ENCODE peak calls at places on chromosomes 7 and 10, in five cellular contexts. Q, C, G, K and L are unnamed samples.
A peak's percentile ranks its signal among the peaks of the same experiment; 100 is the strongest.

GRCh38 chr10:26859241-26860025 is 1.3 kb downstream of the ABI1 start:
- DNase-seq in G (no peak), Q (no peak), C (no peak), K (no peak), L (no peak)

GRCh38 chr10:71623098-71623985 is 96.2 kb downstream of the C10orf105 start:
- DNase-seq in Q (peak; percentile 25), C (no peak), K (no peak), G (peak; percentile 46), L (peak; percentile 15)

GRCh38 chr7:139696547-139696946 is 81.3 kb downstream of the HIPK2 start:
- DNase-seq in K (no peak), Q (no peak), G (no peak), C (no peak), L (no peak)

GRCh38 chr7:139118803-139119485 is 9.4 kb upstream of the ZC3HAV1 start:
- DNase-seq in K (peak; percentile 63), G (no peak), Q (no peak), C (no peak), L (no peak)

GRCh38 chr7:40655426-40655825 is 520.6 kb downstream of the SUGCT start:
- DNase-seq in Q (no peak), G (no peak), K (no peak), C (no peak), L (no peak)

GRCh38 chr7:125480762-125481161 is 551.1 kb upstream of the POT1 start:
- DNase-seq in C (no peak), K (no peak), Q (no peak), G (no peak), L (no peak)

GRCh38 chr7:45658716-45659495 is 84.7 kb downstream of the ADCY1 start:
- DNase-seq in G (no peak), Q (no peak), K (no peak), C (no peak), L (no peak)

GRCh38 chr7:33392143-33392542 is 262.8 kb downstream of the BBS9 start:
- DNase-seq in G (no peak), K (no peak), C (no peak), Q (no peak), L (no peak)

GRCh38 chr7:25619963-25620799 is 391.9 kb upstream of the NPVF start:
- DNase-seq in G (no peak), C (peak; percentile 71), K (no peak), Q (no peak), L (peak; percentile 2)

GRCh38 chr7:42247301-42247700 is 10.3 kb upstream of the GLI3 start:
- DNase-seq in G (no peak), C (no peak), K (no peak), Q (no peak), L (peak; percentile 75)

GRCh38 chr10:71933651-71934050 is 30.5 kb upstream of the CHST3 start:
- DNase-seq in K (no peak), G (no peak), C (no peak), Q (no peak), L (no peak)

GRCh38 chr7:5343893-5344292 is 61.1 kb downstream of the SLC29A4 start:
- DNase-seq in K (no peak), C (no peak), G (no peak), Q (no peak), L (no peak)

GRCh38 chr7:6172331-6173295 is 99.8 kb downstream of the CYTH3 start:
- DNase-seq in K (no peak), Q (no peak), G (no peak), C (peak; percentile 59), L (no peak)

GRCh38 chr7:12638851-12639467 is 48.5 kb upstream of the ARL4A start:
- DNase-seq in G (no peak), C (peak; percentile 39), Q (no peak), K (no peak), L (peak; percentile 49)

GRCh38 chr7:114214454-114214853 is 200.2 kb upstream of the FOXP2 start:
- DNase-seq in K (no peak), C (no peak), G (no peak), Q (no peak), L (no peak)

GRCh38 chr10:132548106-132548823 is 10.7 kb downstream of the INPP5A start:
- DNase-seq in K (peak; percentile 36), C (no peak), Q (no peak), G (no peak), L (no peak)

GRCh38 chr7:117012284-117013174 is 59.2 kb downstream of the ST7 start:
- DNase-seq in C (peak; percentile 48), K (no peak), Q (no peak), G (no peak), L (peak; percentile 58)

GRCh38 chr7:49631071-49631826 is 142.2 kb upstream of the VWC2 start:
- DNase-seq in K (no peak), C (no peak), Q (no peak), G (no peak), L (no peak)

GRCh38 chr10:102628451-102628911 is 15.8 kb upstream of the TRIM8 start:
- DNase-seq in C (peak; percentile 89), Q (no peak), K (no peak), G (peak; percentile 26), L (no peak)

GRCh38 chr10:67171970-67172369 is 246.1 kb downstream of the LRRTM3 start:
- DNase-seq in Q (no peak), K (no peak), G (no peak), C (no peak), L (no peak)

GRCh38 chr7:102284891-102285540 is 1.7 kb upstream of the SH2B2 start:
- DNase-seq in K (no peak), C (peak; percentile 64), Q (peak; percentile 31), G (no peak), L (no peak)

GRCh38 chr10:88534072-88534665 is 48.9 kb downstream of the RNLS start:
- DNase-seq in Q (no peak), C (no peak), G (no peak), K (no peak), L (no peak)

GRCh38 chr10:103663802-103664201 is 170.3 kb downstream of the NEURL1 start:
- DNase-seq in K (peak; percentile 53), Q (no peak), C (no peak), G (no peak), L (no peak)
- TF ChIP-seq CTCF in K (no peak), Q (no peak), C (no peak), G (no peak), L (no peak)

GRCh38 chr7:127938588-127938987 is 92.6 kb downstream of the LRRC4 start:
- DNase-seq in C (no peak), K (no peak), Q (no peak), G (peak; percentile 1), L (peak; percentile 86)
- TF ChIP-seq CTCF in C (peak; percentile 45), K (no peak), Q (no peak), G (no peak), L (no peak)

GRCh38 chr10:86646532-86646931 is 7.8 kb upstream of the OPN4 start:
- DNase-seq in C (peak; percentile 17), G (no peak), K (peak; percentile 27), Q (no peak), L (no peak)

GRCh38 chr10:86642499-86642898 is 11.8 kb upstream of the OPN4 start:
- DNase-seq in G (no peak), Q (no peak), K (no peak), C (peak; percentile 8), L (peak; percentile 39)

GRCh38 chr10:86646933-86647332 is 7.4 kb upstream of the OPN4 start:
- DNase-seq in K (no peak), C (peak; percentile 5), Q (no peak), G (no peak), L (no peak)

GRCh38 chr10:86645111-86645445 is 9.3 kb upstream of the OPN4 start:
- DNase-seq in C (no peak), Q (no peak), K (peak; percentile 39), G (no peak), L (no peak)

DNA sequence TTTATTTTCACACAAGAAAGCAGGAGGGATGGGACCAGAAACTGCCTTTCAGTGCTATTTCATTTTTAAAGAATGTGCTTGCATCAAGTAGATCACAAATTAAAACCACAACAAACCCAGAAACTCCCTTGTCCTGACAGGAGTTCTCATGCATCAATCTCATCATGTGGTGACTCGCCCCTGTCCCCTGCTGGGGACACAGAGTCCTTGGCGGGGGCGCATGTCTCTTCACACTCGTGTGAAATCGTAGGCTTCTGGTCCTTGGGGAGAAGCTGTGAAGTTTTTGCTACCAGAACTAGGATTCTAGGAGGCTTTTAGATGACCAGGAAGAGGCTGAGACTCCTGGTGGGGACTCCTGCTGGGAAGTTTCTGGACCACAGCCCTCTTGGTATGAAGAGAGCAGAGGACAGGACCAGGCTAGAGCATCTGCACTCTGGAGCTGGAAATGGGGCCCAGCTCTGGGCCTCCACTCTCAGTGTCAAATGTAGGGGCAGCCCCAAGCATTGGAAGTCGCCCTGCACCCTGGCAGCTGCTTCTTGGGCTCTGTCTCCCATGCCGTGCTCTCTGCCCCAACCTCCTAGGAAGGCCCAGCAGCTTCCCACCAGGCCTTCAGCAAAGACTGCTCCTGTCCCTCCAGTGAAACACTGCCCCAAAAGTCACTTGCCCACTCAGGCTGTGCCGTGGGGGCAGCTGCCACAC is 9.8 kb upstream of the OPN4 start:
- DNase-seq in C (peak; percentile 29), Q (no peak), G (no peak), K (peak; percentile 39), L (no peak)
- TF ChIP-seq CTCF in C (peak; percentile 22), Q (no peak), G (no peak), K (no peak), L (peak; percentile 27)

GRCh38 chr10:92291921-92292860 is 1.2 kb downstream of the MARCHF5 start:
- DNase-seq in Q (peak; percentile 33), G (peak; percentile 40), C (peak; percentile 59), K (peak; percentile 53), L (peak; percentile 73)
- TF ChIP-seq CTCF in Q (peak; percentile 14), G (peak; percentile 26), C (peak; percentile 73), K (peak; percentile 27), L (peak; percentile 49)

DNA sequence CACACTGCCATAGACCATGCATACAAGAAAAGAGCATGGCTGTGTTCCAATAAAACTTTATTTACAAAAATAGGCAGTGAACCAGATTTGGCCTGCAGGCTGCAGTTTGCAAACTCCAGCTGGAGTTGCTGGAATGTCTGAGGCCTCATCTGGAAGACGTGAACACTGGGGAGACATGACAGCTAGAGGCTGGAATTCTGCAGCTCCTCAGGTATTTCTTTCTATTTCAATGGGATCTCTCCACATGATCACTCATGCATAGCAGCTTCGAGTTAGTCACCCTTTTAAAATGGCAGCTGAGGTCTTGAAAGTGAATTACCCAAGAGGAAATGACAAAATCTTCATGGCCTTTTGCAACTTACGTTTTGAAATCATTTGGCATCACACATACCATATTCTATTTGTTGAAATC is 52.6 kb upstream of the BET1 start:
- DNase-seq in Q (peak; percentile 5), K (no peak), C (no peak), G (no peak), L (peak; percentile 99)
- TF ChIP-seq CTCF in Q (no peak), K (no peak), C (no peak), G (no peak), L (no peak)

GRCh38 chr7:11203688-11204087 is 230.0 kb downstream of the PHF14 start:
- DNase-seq in G (no peak), C (no peak), K (no peak), Q (peak; percentile 11), L (no peak)

GRCh38 chr7:11203224-11203623 is 229.6 kb downstream of the PHF14 start:
- DNase-seq in Q (no peak), K (no peak), C (no peak), G (no peak), L (no peak)

GRCh38 chr7:11206131-11206921 is 232.7 kb downstream of the PHF14 start:
- DNase-seq in G (no peak), K (no peak), C (no peak), Q (no peak), L (no peak)

GRCh38 chr7:11210374-11210773 is 236.7 kb downstream of the PHF14 start:
- DNase-seq in K (no peak), G (no peak), C (no peak), Q (no peak), L (no peak)

GRCh38 chr7:11207565-11207964 is 233.9 kb downstream of the PHF14 start:
- DNase-seq in K (no peak), G (no peak), Q (no peak), C (no peak), L (peak; percentile 18)
- TF ChIP-seq CTCF in K (no peak), G (no peak), Q (no peak), C (peak; percentile 9), L (peak; percentile 6)